ENCODE peak calls at places on chromosome 6, in seven cellular contexts. U is foreskin keratinocyte; A is GM23338; D is activated naive CD4-positive, alpha-beta T cell treated with anti-CD3 and anti-CD28 coated beads for 36 hours; Y is left cardiac atrium; R is left colon; O is activated CD8-positive, alpha-beta memory T cell treated with anti-CD3 and anti-CD28 coated beads for 48 hours. V is an unnamed sample.

GRCh38 chr6:109795994-109796555 is 105.0 kb downstream of the FIG4 start:
- DNase-seq in U (no peak), A (no peak), D (no peak), Y (no peak), R (no peak), O (no peak), V (no peak)

GRCh38 chr6:123768939-123769338 is 34.7 kb upstream of the NKAIN2 start:
- DNase-seq in U (no peak), A (peak), D (no peak), Y (no peak), R (no peak), O (no peak), V (no peak)

GRCh38 chr6:5412663-5413062 is 151.3 kb downstream of the FARS2 start:
- DNase-seq in U (peak), A (no peak), D (no peak), Y (no peak), R (no peak), O (no peak), V (no peak)

GRCh38 chr6:165439928-165440554 is 130.6 kb upstream of the C6orf118 start:
- DNase-seq in U (peak), A (peak), D (no peak), Y (no peak), R (no peak), O (no peak), V (no peak)

GRCh38 chr6:156808287-156808686 is 31.1 kb downstream of the ARID1B start:
- DNase-seq in U (no peak), A (peak), D (no peak), Y (no peak), R (no peak), O (no peak), V (no peak)

GRCh38 chr6:28137458-28138020 is 4.1 kb upstream of the ZKSCAN8 start:
- DNase-seq in U (peak), A (no peak), D (peak), Y (no peak), R (no peak), O (no peak), V (no peak)

GRCh38 chr6:150252714-150253444 is 110.0 kb downstream of the PPP1R14C start:
- DNase-seq in U (peak), A (no peak), D (no peak), Y (no peak), R (no peak), O (no peak), V (no peak)

GRCh38 chr6:79463721-79464120 is 73.5 kb downstream of the LCA5 start:
- DNase-seq in U (peak), A (peak), D (no peak), Y (no peak), R (peak), O (no peak), V (no peak)

GRCh38 chr6:110239516-110240265 is 59.5 kb downstream of the CDC40 start:
- DNase-seq in U (no peak), A (no peak), D (no peak), Y (no peak), R (no peak), O (no peak), V (no peak)

GRCh38 chr6:27293436-27294152 is 18.5 kb downstream of the POM121L2 start:
- DNase-seq in U (peak), A (peak), D (no peak), Y (no peak), R (no peak), O (no peak), V (no peak)

GRCh38 chr6:128036808-128037570 is 136.1 kb upstream of the THEMIS start:
- DNase-seq in U (no peak), A (no peak), D (no peak), Y (no peak), R (no peak), O (no peak), V (no peak)

GRCh38 chr6:111731404-111732195 is 125.9 kb upstream of the TRAF3IP2 start:
- DNase-seq in U (no peak), A (peak), D (no peak), Y (no peak), R (no peak), O (no peak), V (no peak)

GRCh38 chr6:26264547-26264946 is 100.5 kb upstream of the BTN3A2 start:
- DNase-seq in U (no peak), A (peak), D (no peak), Y (no peak), R (no peak), O (no peak), V (no peak)

GRCh38 chr6:154555075-154555677 is 44.7 kb upstream of the CNKSR3 start:
- DNase-seq in U (peak), A (no peak), D (no peak), Y (no peak), R (no peak), O (no peak), V (no peak)

GRCh38 chr6:43695078-43695966 is 7.7 kb upstream of the MRPS18A start:
- DNase-seq in U (no peak), A (peak), D (no peak), Y (no peak), R (peak), O (no peak), V (no peak)

GRCh38 chr6:118581489-118581959 is 33.4 kb downstream of the PLN start:
- DNase-seq in U (no peak), A (no peak), D (no peak), Y (no peak), R (no peak), O (no peak), V (no peak)

GRCh38 chr6:31375699-31376098 is 18.7 kb upstream of the HLA-B start:
- DNase-seq in U (no peak), A (no peak), D (no peak), Y (no peak), R (no peak), O (no peak), V (no peak)

GRCh38 chr6:156557269-156557885 is 219.8 kb upstream of the ARID1B start:
- DNase-seq in U (no peak), A (peak), D (no peak), Y (peak), R (no peak), O (no peak), V (no peak)

GRCh38 chr6:33206864-33207568 is 1.3 kb upstream of the RING1 start:
- DNase-seq in U (peak), A (peak), D (no peak), Y (peak), R (no peak), O (no peak), V (no peak)

GRCh38 chr6:24323632-24324337 is 34.1 kb downstream of the DCDC2 start:
- DNase-seq in U (peak), A (no peak), D (no peak), Y (no peak), R (no peak), O (no peak), V (no peak)

GRCh38 chr6:31308050-31308844 is 36.4 kb upstream of the HLA-C start:
- DNase-seq in U (peak), A (peak), D (peak), Y (peak), R (peak), O (peak), V (peak)

GRCh38 chr6:160477901-160478300 is 129.7 kb downstream of the SLC22A3 start:
- DNase-seq in U (no peak), A (no peak), D (no peak), Y (no peak), R (no peak), O (no peak), V (no peak)

GRCh38 chr6:154509421-154510143 is 903 bp downstream of the CNKSR3 start:
- DNase-seq in U (peak), A (peak), D (peak), Y (peak), R (peak), O (peak), V (no peak)

GRCh38 chr6:37324131-37325033 is 29.4 kb upstream of the RNF8 start:
- DNase-seq in U (peak), A (no peak), D (peak), Y (no peak), R (no peak), O (no peak), V (no peak)

GRCh38 chr6:105278813-105279212 is 99.0 kb upstream of the POPDC3 start:
- DNase-seq in U (no peak), A (no peak), D (no peak), Y (no peak), R (no peak), O (no peak), V (no peak)

GRCh38 chr6:42406296-42407280 is 45.1 kb downstream of the TRERF1 start:
- DNase-seq in U (no peak), A (no peak), D (no peak), Y (no peak), R (no peak), O (no peak), V (no peak)

GRCh38 chr6:6843057-6843627 is 254.6 kb downstream of the LY86 start:
- DNase-seq in U (peak), A (no peak), D (no peak), Y (no peak), R (no peak), O (no peak), V (no peak)

GRCh38 chr6:89745728-89746127 is 73.9 kb downstream of the MDN1 start:
- DNase-seq in U (peak), A (no peak), D (no peak), Y (no peak), R (no peak), O (no peak), V (no peak)

GRCh38 chr6:87154641-87155271 is 609 bp upstream of the ZNF292 start:
- DNase-seq in U (peak), A (peak), D (peak), Y (no peak), R (no peak), O (no peak), V (peak)

GRCh38 chr6:164628302-164628931 is 681.0 kb downstream of the C6orf118 start:
- DNase-seq in U (no peak), A (peak), D (no peak), Y (no peak), R (no peak), O (no peak), V (peak)